ENCODE peak calls at places on chromosomes 11 and 22, in seven cellular contexts. Z, S, M, K, F, G and R are unnamed samples.

GRCh38 chr11:112996924-112997323 is 35.7 kb downstream of the NCAM1 start:
- DNase-seq in Z (no peak), S (no peak), M (no peak), K (no peak), F (no peak), G (no peak), R (no peak)

GRCh38 chr11:66595245-66595904 is 2.4 kb downstream of the CCS start:
- DNase-seq in Z (peak), S (no peak), M (no peak), K (no peak), F (no peak), G (peak), R (peak)

GRCh38 chr11:72773291-72773690 is 20.6 kb downstream of the STARD10 start:
- DNase-seq in Z (no peak), S (no peak), M (peak), K (no peak), F (peak), G (peak), R (peak)

GRCh38 chr11:63663809-63664208 is 7.4 kb downstream of the ATL3 start:
- DNase-seq in Z (no peak), S (no peak), M (no peak), K (no peak), F (no peak), G (no peak), R (peak)

GRCh38 chr11:15976433-15977045 is 379.8 kb downstream of the SOX6 start:
- DNase-seq in Z (no peak), S (no peak), M (peak), K (no peak), F (no peak), G (no peak), R (peak)

GRCh38 chr11:16598906-16599305 is 139.5 kb upstream of the C11orf58 start:
- DNase-seq in Z (no peak), S (no peak), M (no peak), K (no peak), F (no peak), G (no peak), R (no peak)

GRCh38 chr11:129894281-129895125 is 875 bp downstream of the NFRKB start:
- DNase-seq in Z (no peak), S (no peak), M (no peak), K (no peak), F (no peak), G (no peak), R (no peak)

GRCh38 chr11:129828301-129828836 is 12.7 kb downstream of the TMEM45B start:
- DNase-seq in Z (no peak), S (no peak), M (no peak), K (no peak), F (no peak), G (no peak), R (no peak)

GRCh38 chr11:102389253-102389652 is 42.2 kb downstream of the BIRC2 start:
- DNase-seq in Z (no peak), S (no peak), M (no peak), K (no peak), F (no peak), G (no peak), R (no peak)

GRCh38 chr11:100827934-100828661 is 141.0 kb downstream of the ARHGAP42 start:
- DNase-seq in Z (no peak), S (no peak), M (peak), K (no peak), F (no peak), G (no peak), R (no peak)

GRCh38 chr11:116867619-116868018 is 30.2 kb upstream of the APOA1 start:
- DNase-seq in Z (no peak), S (no peak), M (no peak), K (no peak), F (no peak), G (no peak), R (no peak)

GRCh38 chr11:203945-204586 is 3.1 kb downstream of the BET1L start:
- DNase-seq in Z (no peak), S (no peak), M (no peak), K (no peak), F (no peak), G (peak), R (no peak)

GRCh38 chr11:128324531-128325141 is 262.7 kb downstream of the ETS1 start:
- DNase-seq in Z (no peak), S (no peak), M (no peak), K (no peak), F (no peak), G (no peak), R (no peak)

GRCh38 chr11:44343778-44344424 is 34.0 kb upstream of the ALX4 start:
- DNase-seq in Z (no peak), S (no peak), M (no peak), K (no peak), F (no peak), G (no peak), R (no peak)

GRCh38 chr22:33873666-33874065 is 46.6 kb downstream of the LARGE1 start:
- DNase-seq in Z (no peak), S (no peak), M (no peak), K (no peak), F (no peak), G (no peak), R (no peak)

GRCh38 chr11:67310246-67311050 is 7.1 kb downstream of the SSH3 start:
- DNase-seq in Z (no peak), S (no peak), M (no peak), K (no peak), F (no peak), G (no peak), R (no peak)

GRCh38 chr22:50074551-50075042 is 10.6 kb downstream of the MLC1 start:
- DNase-seq in Z (no peak), S (no peak), M (no peak), K (no peak), F (no peak), G (no peak), R (no peak)

GRCh38 chr11:126999366-126999765 is 1.2 kb downstream of the KIRREL3 start:
- DNase-seq in Z (no peak), S (no peak), M (no peak), K (no peak), F (no peak), G (no peak), R (no peak)

GRCh38 chr11:130070829-130071205 is 1.1 kb downstream of the APLP2 start:
- DNase-seq in Z (peak), S (no peak), M (no peak), K (no peak), F (no peak), G (no peak), R (peak)

GRCh38 chr11:102614485-102614884 is 10.6 kb downstream of the MMP20 start:
- DNase-seq in Z (no peak), S (no peak), M (no peak), K (no peak), F (no peak), G (no peak), R (no peak)

GRCh38 chr11:44658451-44658850 is 68.3 kb upstream of the TSPAN18 start:
- DNase-seq in Z (no peak), S (no peak), M (no peak), K (no peak), F (no peak), G (no peak), R (peak)

GRCh38 chr11:120170741-120171261 is 32.9 kb upstream of the TRIM29 start:
- DNase-seq in Z (no peak), S (no peak), M (no peak), K (no peak), F (no peak), G (peak), R (no peak)

GRCh38 chr11:119537641-119538253 is 114.8 kb upstream of the THY1 start:
- DNase-seq in Z (no peak), S (no peak), M (no peak), K (no peak), F (no peak), G (no peak), R (no peak)

GRCh38 chr11:115776916-115777315 is 272.7 kb upstream of the CADM1 start:
- DNase-seq in Z (no peak), S (no peak), M (no peak), K (no peak), F (no peak), G (no peak), R (no peak)

GRCh38 chr11:45045692-45046471 is 95.2 kb upstream of the TP53I11 start:
- DNase-seq in Z (peak), S (peak), M (no peak), K (no peak), F (peak), G (peak), R (peak)

GRCh38 chr11:33089776-33090175 is 50.4 kb downstream of the TCP11L1 start:
- DNase-seq in Z (no peak), S (no peak), M (peak), K (no peak), F (no peak), G (no peak), R (peak)

GRCh38 chr11:57512646-57513445 is 2.7 kb downstream of the SLC43A1 start:
- DNase-seq in Z (no peak), S (no peak), M (no peak), K (no peak), F (no peak), G (no peak), R (no peak)

GRCh38 chr11:107851704-107852315 is 6.8 kb downstream of the SLC35F2 start:
- DNase-seq in Z (no peak), S (no peak), M (no peak), K (no peak), F (no peak), G (no peak), R (no peak)

GRCh38 chr11:29231991-29232390 is 784.8 kb downstream of the KCNA4 start:
- DNase-seq in Z (no peak), S (no peak), M (peak), K (no peak), F (peak), G (no peak), R (peak)

GRCh38 chr11:75768112-75768908 is at the start of gene DGAT2:
- DNase-seq in Z (peak), S (peak), M (no peak), K (peak), F (no peak), G (peak), R (peak)

GRCh38 chr11:57487021-57487778 is 26.9 kb downstream of the RTN4RL2 start:
- DNase-seq in Z (no peak), S (no peak), M (no peak), K (no peak), F (no peak), G (no peak), R (no peak)

GRCh38 chr11:6249822-6250555 is 9.6 kb upstream of the CCKBR start:
- DNase-seq in Z (peak), S (no peak), M (peak), K (no peak), F (peak), G (no peak), R (peak)

GRCh38 chr11:66048525-66049313 is at the start of gene GAL3ST3:
- DNase-seq in Z (no peak), S (no peak), M (no peak), K (no peak), F (no peak), G (no peak), R (no peak)

GRCh38 chr22:49102367-49102766 is 725.3 kb downstream of the BRD1 start:
- DNase-seq in Z (no peak), S (no peak), M (no peak), K (no peak), F (no peak), G (peak), R (no peak)

GRCh38 chr11:60932605-60933346 is 8.5 kb downstream of the TMEM132A start:
- DNase-seq in Z (no peak), S (no peak), M (no peak), K (no peak), F (no peak), G (no peak), R (no peak)

GRCh38 chr11:76835928-76836612 is 24.6 kb upstream of the ACER3 start:
- DNase-seq in Z (peak), S (no peak), M (peak), K (no peak), F (peak), G (no peak), R (peak)

GRCh38 chr22:47245286-47245685 is 482.8 kb downstream of the TBC1D22A start:
- DNase-seq in Z (no peak), S (no peak), M (no peak), K (no peak), F (no peak), G (no peak), R (no peak)

GRCh38 chr11:62122076-62122475 is 1.7 kb upstream of the INCENP start:
- DNase-seq in Z (no peak), S (no peak), M (no peak), K (no peak), F (no peak), G (no peak), R (no peak)
- TF ChIP-seq CTCF in Z (no peak), S (no peak), M (peak), K (peak), F (peak), G (no peak), R (peak)

GRCh38 chr22:29998627-29999026 is 81.6 kb upstream of the HORMAD2 start:
- DNase-seq in Z (no peak), S (no peak), M (no peak), K (no peak), F (no peak), G (no peak), R (no peak)
- TF ChIP-seq CTCF in Z (no peak), S (no peak), M (peak), K (no peak), F (no peak), G (no peak), R (peak)

DNA sequence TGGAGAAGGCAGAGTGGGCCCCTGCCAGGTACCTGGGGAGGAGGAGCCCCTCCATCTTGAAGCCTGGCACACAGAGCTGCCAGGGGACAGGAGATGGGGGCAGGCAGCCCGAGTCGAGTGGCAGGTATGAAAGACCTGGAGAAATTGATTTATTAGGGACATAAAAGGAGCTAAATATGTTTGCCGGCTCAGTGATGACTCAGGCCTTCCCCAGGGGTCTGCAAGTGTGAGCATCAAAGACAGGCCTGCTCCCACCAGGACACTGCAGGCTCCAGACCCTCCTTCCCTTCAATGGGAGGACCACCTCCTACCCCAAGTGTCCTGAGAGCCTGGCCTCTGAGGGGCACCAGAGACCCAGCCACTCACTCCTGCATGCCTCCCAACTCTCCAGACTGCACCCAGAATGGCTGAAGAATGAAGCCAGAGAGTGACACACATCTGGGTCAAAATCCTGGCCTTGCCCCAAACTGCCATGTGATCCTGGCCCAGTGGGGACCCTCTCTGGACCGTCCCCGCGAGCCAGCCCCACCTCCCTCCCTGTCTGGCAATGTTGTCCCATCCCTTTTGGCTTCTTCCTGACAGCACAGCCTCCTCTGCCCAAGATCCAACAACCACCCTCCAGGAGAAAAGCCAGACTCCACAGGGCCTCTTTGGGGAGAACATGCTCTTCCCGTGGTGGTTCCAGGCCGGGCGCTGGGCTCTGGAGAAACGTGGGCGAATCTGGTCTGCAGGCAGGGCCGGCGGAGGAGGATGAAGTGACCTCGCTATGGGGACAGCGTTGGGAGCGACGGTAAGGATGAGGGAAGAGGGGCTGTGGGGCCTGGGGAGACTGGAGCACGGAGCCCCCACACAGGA is 36.2 kb downstream of the CYTH4 start:
- DNase-seq in Z (no peak), S (no peak), M (no peak), K (no peak), F (no peak), G (no peak), R (no peak)
- TF ChIP-seq CTCF in Z (no peak), S (no peak), M (peak), K (peak), F (no peak), G (no peak), R (no peak)

GRCh38 chr22:42635531-42635930 is 4.9 kb downstream of the ATP5MGL start:
- DNase-seq in Z (peak), S (peak), M (no peak), K (no peak), F (peak), G (peak), R (peak)

GRCh38 chr22:42633013-42633412 is 7.4 kb downstream of the ATP5MGL start:
- DNase-seq in Z (no peak), S (no peak), M (no peak), K (no peak), F (no peak), G (no peak), R (no peak)

GRCh38 chr22:42630901-42631602 is 9.3 kb downstream of the ATP5MGL start:
- DNase-seq in Z (no peak), S (no peak), M (no peak), K (no peak), F (no peak), G (no peak), R (no peak)

GRCh38 chr22:42630211-42630610 is 10.2 kb downstream of the ATP5MGL start:
- DNase-seq in Z (no peak), S (no peak), M (no peak), K (no peak), F (no peak), G (no peak), R (no peak)

GRCh38 chr22:42632096-42632495 is 8.3 kb downstream of the ATP5MGL start:
- DNase-seq in Z (no peak), S (no peak), M (no peak), K (no peak), F (no peak), G (no peak), R (no peak)
- TF ChIP-seq CTCF in Z (peak), S (no peak), M (peak), K (peak), F (peak), G (no peak), R (peak)

GRCh38 chr11:121467965-121468364 is 15.2 kb upstream of the SORL1-AS1 start:
- DNase-seq in Z (no peak), S (no peak), M (no peak), K (no peak), F (no peak), G (no peak), R (no peak)
- TF ChIP-seq CTCF in Z (no peak), S (no peak), M (no peak), K (no peak), F (no peak), G (no peak), R (no peak)

GRCh38 chr11:83409891-83410290 is 123.7 kb upstream of the CCDC90B start:
- DNase-seq in Z (no peak), S (no peak), M (no peak), K (no peak), F (no peak), G (no peak), R (no peak)
- TF ChIP-seq CTCF in Z (no peak), S (no peak), M (no peak), K (no peak), F (no peak), G (no peak), R (no peak)